ENCODE peak calls at places on chromosomes 6 and 20, in eight cellular contexts. W, G, M, N, K, S, U and Z are unnamed samples.
A peak's percentile ranks its signal among the peaks of the same experiment; 100 is the strongest.

GRCh38 chr6:158303210-158303731 is 9.0 kb upstream of the TULP4 start:
- DNase-seq in N (no peak), M (no peak), S (no peak), W (no peak), K (no peak), G (no peak), U (no peak), Z (no peak)

GRCh38 chr20:25023316-25023715 is 30.8 kb upstream of the APMAP start:
- DNase-seq in G (no peak), K (no peak), U (no peak), M (no peak), S (no peak), N (no peak), W (no peak), Z (no peak)

GRCh38 chr20:53778041-53778516 is 184.4 kb upstream of the ZNF217 start:
- DNase-seq in M (no peak), N (no peak), G (peak; percentile 30), K (no peak), U (no peak), W (no peak), S (peak; percentile 77), Z (no peak)

GRCh38 chr6:34145161-34146020 is 496 bp downstream of the GRM4 start:
- DNase-seq in M (peak; percentile 35), G (no peak), S (peak; percentile 53), W (no peak), K (no peak), N (no peak), U (no peak), Z (peak; percentile 49)

GRCh38 chr6:26103141-26103769 is 16.0 kb downstream of the HFE start:
- DNase-seq in K (no peak), N (peak; percentile 74), G (no peak), U (no peak), M (no peak), S (no peak), W (no peak), Z (no peak)

GRCh38 chr6:142819603-142820335 is 125.2 kb downstream of the HIVEP2 start:
- DNase-seq in N (peak; percentile 22), G (no peak), W (no peak), U (no peak), M (peak; percentile 28), S (no peak), K (no peak), Z (no peak)

GRCh38 chr20:57265649-57266250 is 691 bp downstream of the BMP7 start:
- DNase-seq in G (no peak), M (no peak), U (no peak), S (no peak), N (no peak), W (no peak), K (no peak), Z (no peak)

GRCh38 chr6:57130784-57131183 is 40.8 kb downstream of the ZNF451 start:
- DNase-seq in K (no peak), W (no peak), M (no peak), G (no peak), U (no peak), S (no peak), N (no peak), Z (no peak)

GRCh38 chr6:155778336-155778735 is 322.7 kb upstream of the NOX3 start:
- DNase-seq in U (no peak), W (no peak), N (peak; percentile 70), M (no peak), G (no peak), S (no peak), K (no peak), Z (no peak)

GRCh38 chr6:21138359-21139094 is 455.0 kb upstream of the SOX4 start:
- DNase-seq in W (no peak), N (peak; percentile 18), M (no peak), G (no peak), K (no peak), U (no peak), S (no peak), Z (no peak)

GRCh38 chr20:24632581-24632980 is 163.2 kb downstream of the SYNDIG1 start:
- DNase-seq in S (no peak), W (no peak), U (no peak), G (no peak), M (no peak), K (no peak), N (no peak), Z (no peak)

GRCh38 chr20:3183896-3184295 is 10.5 kb upstream of the LZTS3 start:
- DNase-seq in U (no peak), W (no peak), N (no peak), G (no peak), K (no peak), M (no peak), S (no peak), Z (no peak)

GRCh38 chr6:20154778-20155177 is 57.5 kb downstream of the MBOAT1 start:
- DNase-seq in U (no peak), G (no peak), N (no peak), K (no peak), S (no peak), W (no peak), M (no peak), Z (no peak)

GRCh38 chr20:6908673-6909072 is 141.2 kb downstream of the BMP2 start:
- DNase-seq in W (no peak), K (no peak), N (no peak), U (no peak), M (no peak), S (no peak), G (no peak), Z (no peak)

GRCh38 chr20:754904-755303 is 13.4 kb downstream of the SLC52A3 start:
- DNase-seq in M (no peak), N (no peak), K (no peak), S (no peak), W (no peak), U (no peak), G (no peak), Z (no peak)

GRCh38 chr6:127176175-127176574 is 57.7 kb downstream of the RSPO3 start:
- DNase-seq in G (no peak), S (no peak), U (no peak), N (peak; percentile 62), M (no peak), K (no peak), W (no peak), Z (no peak)

GRCh38 chr20:61807426-61808160 is 258.1 kb downstream of the TAF4 start:
- DNase-seq in W (no peak), K (no peak), S (peak; percentile 42), G (no peak), M (no peak), U (no peak), N (no peak), Z (no peak)

GRCh38 chr6:45548657-45549515 is 171.2 kb upstream of the SUPT3H start:
- DNase-seq in K (no peak), N (no peak), M (no peak), G (no peak), U (no peak), W (peak; percentile 45), S (no peak), Z (no peak)

GRCh38 chr6:35037289-35038038 is 103.7 kb downstream of the TCP11 start:
- DNase-seq in M (no peak), U (no peak), K (no peak), N (no peak), W (no peak), G (no peak), S (no peak), Z (no peak)

GRCh38 chr6:105424177-105424783 is 21.4 kb upstream of the PREP start:
- DNase-seq in G (peak; percentile 17), N (peak; percentile 41), U (peak; percentile 21), W (peak; percentile 26), M (peak; percentile 45), S (no peak), K (peak; percentile 2), Z (peak; percentile 27)

GRCh38 chr6:51398793-51399192 is 580.1 kb downstream of the TFAP2B start:
- DNase-seq in W (no peak), S (no peak), N (no peak), K (no peak), U (no peak), M (no peak), G (no peak), Z (no peak)

GRCh38 chr6:101439790-101440189 is 46.3 kb downstream of the GRIK2 start:
- DNase-seq in S (no peak), U (no peak), M (no peak), W (no peak), N (peak; percentile 43), G (no peak), K (no peak), Z (no peak)

GRCh38 chr6:78599526-78599925 is 267.8 kb upstream of the IRAK1BP1 start:
- DNase-seq in U (no peak), S (no peak), G (no peak), M (no peak), N (peak; percentile 73), K (no peak), W (no peak), Z (no peak)

GRCh38 chr6:13848553-13849150 is 34.3 kb upstream of the MCUR1 start:
- DNase-seq in U (no peak), M (no peak), S (no peak), W (no peak), G (no peak), N (no peak), K (no peak), Z (no peak)

GRCh38 chr6:140071115-140071514 is 696.7 kb upstream of the CITED2 start:
- DNase-seq in M (no peak), N (peak; percentile 87), S (no peak), K (no peak), W (no peak), U (no peak), G (no peak), Z (no peak)

GRCh38 chr6:44084231-44085014 is 42.8 kb downstream of the MRPL14 start:
- DNase-seq in M (no peak), W (no peak), G (no peak), S (no peak), U (peak; percentile 63), N (no peak), K (no peak), Z (no peak)

GRCh38 chr20:59400666-59401065 is 100.3 kb downstream of the EDN3 start:
- DNase-seq in K (no peak), S (no peak), W (no peak), U (no peak), G (no peak), N (no peak), M (peak; percentile 42), Z (peak; percentile 15)

GRCh38 chr6:112286010-112286409 is 31.6 kb upstream of the LAMA4 start:
- DNase-seq in S (no peak), U (no peak), M (no peak), W (no peak), G (no peak), K (no peak), N (no peak), Z (peak; percentile 7)

GRCh38 chr6:27157461-27158315 is 89.8 kb upstream of the PRSS16 start:
- DNase-seq in M (peak; percentile 86), S (peak; percentile 65), N (peak; percentile 71), U (peak; percentile 57), K (peak; percentile 57), W (no peak), G (no peak), Z (peak; percentile 88)

GRCh38 chr6:3138341-3138740 is 19.0 kb downstream of the TUBB2A start:
- DNase-seq in G (no peak), N (peak; percentile 63), S (no peak), M (no peak), K (no peak), U (no peak), W (no peak), Z (no peak)

GRCh38 chr6:89989742-89990141 is 95.5 kb downstream of the GJA10 start:
- DNase-seq in W (no peak), N (no peak), G (no peak), U (no peak), M (no peak), S (no peak), K (no peak), Z (no peak)

GRCh38 chr20:14716251-14716650 is 378.8 kb upstream of the FLRT3 start:
- DNase-seq in N (no peak), G (no peak), M (no peak), K (no peak), U (no peak), W (no peak), S (no peak), Z (no peak)

GRCh38 chr6:166567813-166568212 is 18.7 kb downstream of the RAMACL start:
- DNase-seq in M (no peak), U (no peak), S (no peak), W (no peak), N (no peak), G (no peak), K (no peak), Z (no peak)

GRCh38 chr20:50276119-50277063 is 85.8 kb downstream of the CEBPB start:
- DNase-seq in W (no peak), K (no peak), G (no peak), N (no peak), S (peak; percentile 48), M (no peak), U (no peak), Z (no peak)